ENCODE peak calls at places on chromosomes 11 and 22, in ten cellular contexts. K is T-helper 17 cell; W is stimulated activated CD4-positive, alpha-beta T cell treated with anti-CD3 and anti-CD28 coated beads, Interleukin-2, amount 100 ng/mL, for 48 hours; Z is AML-193; P is GM23248; Y is NCI-H1105; D is GM12865; X is SK-MEL-5; Q is cardiac fibroblast; F is hepatic stellate cell. O is an unnamed sample.
A peak's percentile ranks its signal among the peaks of the same experiment; 100 is the strongest.

GRCh38 chr11:36598051-36598450 is at the start of gene RAG2:
- DNase-seq in K (no peak), W (no peak), Z (no peak), P (no peak), Y (no peak), D (no peak), X (no peak), Q (no peak), F (no peak), O (no peak)

GRCh38 chr11:78406568-78407196 is 10.9 kb downstream of the GAB2 start:
- DNase-seq in K (no peak), W (no peak), Z (no peak), P (no peak), Y (no peak), D (no peak), X (no peak), Q (peak; percentile 23), F (no peak), O (no peak)

GRCh38 chr22:48240935-48241230 is 1478.4 kb downstream of the TBC1D22A start:
- DNase-seq in K (no peak), W (no peak), Z (no peak), P (no peak), Y (no peak), D (no peak), X (no peak), Q (no peak), F (no peak), O (no peak)

GRCh38 chr22:20175597-20175900 is 24.7 kb upstream of the CCDC188 start:
- DNase-seq in K (no peak), W (no peak), Z (no peak), P (peak; percentile 25), Y (no peak), D (no peak), X (no peak), Q (no peak), F (no peak), O (no peak)

GRCh38 chr11:450809-451451 is 851 bp downstream of the PTDSS2 start:
- DNase-seq in K (peak; percentile 55), W (peak; percentile 54), Z (peak; percentile 69), P (peak; percentile 85), Y (peak; percentile 60), D (peak; percentile 84), X (peak; percentile 48), Q (peak; percentile 63), F (peak; percentile 85), O (peak; percentile 29)

GRCh38 chr11:13271060-13271693 is 6.4 kb upstream of the BMAL1 start:
- DNase-seq in K (no peak), W (no peak), Z (no peak), P (no peak), Y (no peak), D (no peak), X (no peak), Q (no peak), F (no peak), O (no peak)

GRCh38 chr11:313304-313786 is 495 bp upstream of the IFITM1 start:
- DNase-seq in K (no peak), W (no peak), Z (no peak), P (peak; percentile 27), Y (no peak), D (peak; percentile 54), X (no peak), Q (no peak), F (no peak), O (no peak)

GRCh38 chr11:3123316-3123715 is 41.8 kb downstream of the OSBPL5 start:
- DNase-seq in K (peak; percentile 10), W (no peak), Z (no peak), P (peak; percentile 45), Y (peak; percentile 90), D (no peak), X (no peak), Q (peak; percentile 22), F (no peak), O (no peak)

GRCh38 chr22:31933816-31934482 is 10.4 kb upstream of the YWHAH start:
- DNase-seq in K (no peak), W (no peak), Z (no peak), P (no peak), Y (no peak), D (no peak), X (no peak), Q (no peak), F (no peak), O (no peak)

GRCh38 chr11:35335226-35335625 is 84.1 kb downstream of the SLC1A2 start:
- DNase-seq in K (no peak), W (no peak), Z (no peak), P (peak; percentile 89), Y (no peak), D (no peak), X (no peak), Q (peak; percentile 62), F (no peak), O (no peak)

GRCh38 chr22:40567106-40567505 is 69.4 kb downstream of the MRTFA start:
- DNase-seq in K (no peak), W (no peak), Z (no peak), P (peak; percentile 42), Y (no peak), D (no peak), X (no peak), Q (peak; percentile 47), F (no peak), O (no peak)

GRCh38 chr22:49993649-49994360 is 18.8 kb downstream of the IL17REL start:
- DNase-seq in K (no peak), W (no peak), Z (no peak), P (no peak), Y (no peak), D (no peak), X (no peak), Q (no peak), F (no peak), O (no peak)

GRCh38 chr11:74739546-74740270 is 8.5 kb upstream of the CHRDL2 start:
- DNase-seq in K (peak; percentile 16), W (peak; percentile 44), Z (peak; percentile 63), P (peak; percentile 85), Y (peak; percentile 5), D (peak; percentile 57), X (peak; percentile 90), Q (peak; percentile 78), F (peak; percentile 83), O (no peak)

GRCh38 chr22:49534386-49534785 is 293.3 kb downstream of the BRD1 start:
- DNase-seq in K (no peak), W (no peak), Z (no peak), P (no peak), Y (no peak), D (no peak), X (no peak), Q (no peak), F (no peak), O (no peak)

GRCh38 chr11:124446926-124447325 is 1.4 kb upstream of the OR8B8 start:
- DNase-seq in K (no peak), W (no peak), Z (no peak), P (no peak), Y (no peak), D (no peak), X (no peak), Q (peak; percentile 29), F (no peak), O (no peak)

GRCh38 chr22:22519591-22519990 is 479 bp downstream of the ZNF280A start:
- DNase-seq in K (no peak), W (no peak), Z (no peak), P (no peak), Y (no peak), D (no peak), X (peak; percentile 10), Q (peak; percentile 13), F (no peak), O (no peak)

GRCh38 chr22:46373838-46374662 is 38.5 kb downstream of the TRMU start:
- DNase-seq in K (no peak), W (no peak), Z (no peak), P (no peak), Y (peak; percentile 12), D (peak; percentile 43), X (no peak), Q (no peak), F (no peak), O (no peak)

GRCh38 chr22:40714514-40714966 is 35.3 kb downstream of the MCHR1 start:
- DNase-seq in K (no peak), W (no peak), Z (no peak), P (peak; percentile 53), Y (no peak), D (no peak), X (no peak), Q (peak; percentile 29), F (no peak), O (no peak)

GRCh38 chr22:25488244-25489020 is 76.0 kb upstream of the GRK3 start:
- DNase-seq in K (no peak), W (peak; percentile 43), Z (no peak), P (peak; percentile 93), Y (peak; percentile 10), D (no peak), X (peak; percentile 74), Q (peak; percentile 72), F (peak; percentile 29), O (no peak)

GRCh38 chr11:27485930-27486773 is 13.6 kb upstream of the LGR4 start:
- DNase-seq in K (no peak), W (peak; percentile 47), Z (peak; percentile 45), P (peak; percentile 67), Y (peak; percentile 49), D (peak; percentile 60), X (peak; percentile 75), Q (peak; percentile 80), F (peak; percentile 26), O (no peak)

GRCh38 chr11:33645686-33646085 is 54.9 kb downstream of the C11orf91 start:
- DNase-seq in K (no peak), W (no peak), Z (no peak), P (no peak), Y (no peak), D (no peak), X (no peak), Q (no peak), F (no peak), O (no peak)

GRCh38 chr22:31068970-31069369 is 12.1 kb upstream of the SMTN start:
- DNase-seq in K (no peak), W (no peak), Z (no peak), P (no peak), Y (no peak), D (no peak), X (no peak), Q (no peak), F (no peak), O (no peak)

GRCh38 chr11:61757213-61757862 is 4.9 kb downstream of the MYRF start:
- DNase-seq in K (no peak), W (no peak), Z (no peak), P (no peak), Y (no peak), D (no peak), X (no peak), Q (no peak), F (no peak), O (no peak)

GRCh38 chr11:41660585-41660984 is 201.1 kb upstream of the LRRC4C start:
- DNase-seq in K (no peak), W (no peak), Z (no peak), P (no peak), Y (no peak), D (no peak), X (peak; percentile 32), Q (no peak), F (no peak), O (no peak)

O was measured in GM12864.